ENCODE peak calls at places on chromosomes 3 and 15, in eight cellular contexts. One of them, this sample, is unnamed.

GRCh38 chr15:67253517-67254237 is 784 bp downstream of the AAGAB start:
- DNase-seq in A549: peak
- DNase-seq in transverse colon: no peak
- DNase-seq in GM10248: peak
- DNase-seq in GM20000: no peak
- DNase-seq in activated B cell treated with CpG ODN at 0.5 μM for 24 hours: no peak
- DNase-seq in PC-9: peak
- DNase-seq in A673: peak
- DNase-seq in this sample: no peak

GRCh38 chr15:40285151-40285898 is 2.5 kb upstream of the ANKRD63 start:
- DNase-seq in activated B cell treated with CpG ODN at 0.5 μM for 24 hours: no peak
- DNase-seq in PC-9: no peak
- DNase-seq in GM20000: no peak
- DNase-seq in A549: no peak
- DNase-seq in transverse colon: no peak
- DNase-seq in GM10248: no peak
- DNase-seq in A673: peak
- DNase-seq in this sample: no peak

GRCh38 chr3:42804831-42805821 is 836 bp upstream of the HIGD1A start:
- DNase-seq in GM20000: no peak
- DNase-seq in transverse colon: peak
- DNase-seq in GM10248: no peak
- DNase-seq in A549: no peak
- DNase-seq in A673: no peak
- DNase-seq in PC-9: no peak
- DNase-seq in activated B cell treated with CpG ODN at 0.5 μM for 24 hours: no peak
- DNase-seq in this sample: no peak

GRCh38 chr3:151371531-151371930 is 13.0 kb downstream of the P2RY12 start:
- DNase-seq in GM20000: no peak
- DNase-seq in GM10248: no peak
- DNase-seq in PC-9: no peak
- DNase-seq in transverse colon: no peak
- DNase-seq in A549: no peak
- DNase-seq in A673: no peak
- DNase-seq in activated B cell treated with CpG ODN at 0.5 μM for 24 hours: no peak
- DNase-seq in this sample: no peak

GRCh38 chr3:100634493-100635272 is 25.3 kb downstream of the ADGRG7 start:
- DNase-seq in PC-9: peak
- DNase-seq in A549: no peak
- DNase-seq in transverse colon: peak
- DNase-seq in activated B cell treated with CpG ODN at 0.5 μM for 24 hours: no peak
- DNase-seq in GM20000: peak
- DNase-seq in GM10248: peak
- DNase-seq in A673: peak
- DNase-seq in this sample: peak

GRCh38 chr15:64883997-64884511 is 27.6 kb upstream of the ANKDD1A start:
- DNase-seq in GM20000: peak
- DNase-seq in GM10248: peak
- DNase-seq in A673: peak
- DNase-seq in A549: peak
- DNase-seq in activated B cell treated with CpG ODN at 0.5 μM for 24 hours: peak
- DNase-seq in transverse colon: peak
- DNase-seq in PC-9: peak
- DNase-seq in this sample: peak

GRCh38 chr3:16090013-16090412 is 84.5 kb upstream of the GALNT15 start:
- DNase-seq in transverse colon: no peak
- DNase-seq in GM20000: no peak
- DNase-seq in A549: peak
- DNase-seq in activated B cell treated with CpG ODN at 0.5 μM for 24 hours: no peak
- DNase-seq in PC-9: peak
- DNase-seq in GM10248: no peak
- DNase-seq in A673: no peak
- DNase-seq in this sample: no peak

GRCh38 chr3:49718419-49719213 is 868 bp downstream of the AMIGO3 start:
- DNase-seq in PC-9: no peak
- DNase-seq in A673: no peak
- DNase-seq in GM10248: no peak
- DNase-seq in activated B cell treated with CpG ODN at 0.5 μM for 24 hours: no peak
- DNase-seq in transverse colon: no peak
- DNase-seq in A549: no peak
- DNase-seq in GM20000: no peak
- DNase-seq in this sample: no peak

GRCh38 chr15:31245135-31245689 is 81.4 kb upstream of the KLF13 start:
- DNase-seq in PC-9: no peak
- DNase-seq in GM10248: no peak
- DNase-seq in transverse colon: no peak
- DNase-seq in activated B cell treated with CpG ODN at 0.5 μM for 24 hours: no peak
- DNase-seq in A549: no peak
- DNase-seq in A673: no peak
- DNase-seq in GM20000: no peak
- DNase-seq in this sample: no peak

GRCh38 chr15:40307421-40308165 is at the start of gene PLCB2:
- DNase-seq in A549: peak
- DNase-seq in transverse colon: peak
- DNase-seq in GM20000: peak
- DNase-seq in activated B cell treated with CpG ODN at 0.5 μM for 24 hours: peak
- DNase-seq in A673: no peak
- DNase-seq in GM10248: peak
- DNase-seq in PC-9: no peak
- DNase-seq in this sample: peak

GRCh38 chr3:160450846-160451245 is 1.3 kb upstream of the TRIM59 start:
- DNase-seq in GM20000: no peak
- DNase-seq in A673: no peak
- DNase-seq in transverse colon: no peak
- DNase-seq in GM10248: no peak
- DNase-seq in PC-9: no peak
- DNase-seq in activated B cell treated with CpG ODN at 0.5 μM for 24 hours: no peak
- DNase-seq in A549: no peak
- DNase-seq in this sample: no peak

GRCh38 chr3:142929109-142929508 is 34.4 kb downstream of the PAQR9 start:
- DNase-seq in PC-9: peak
- DNase-seq in GM10248: peak
- DNase-seq in transverse colon: peak
- DNase-seq in A549: peak
- DNase-seq in activated B cell treated with CpG ODN at 0.5 μM for 24 hours: no peak
- DNase-seq in GM20000: peak
- DNase-seq in A673: peak
- DNase-seq in this sample: no peak

GRCh38 chr15:20294651-20295237 is 246.9 kb downstream of the GOLGA6L6 start:
- DNase-seq in GM10248: no peak
- DNase-seq in transverse colon: no peak
- DNase-seq in A673: no peak
- DNase-seq in PC-9: peak
- DNase-seq in GM20000: no peak
- DNase-seq in A549: no peak
- DNase-seq in activated B cell treated with CpG ODN at 0.5 μM for 24 hours: no peak
- DNase-seq in this sample: no peak

GRCh38 chr15:68768321-68768720 is 52.4 kb downstream of the ANP32A start:
- DNase-seq in GM10248: no peak
- DNase-seq in PC-9: no peak
- DNase-seq in A549: peak
- DNase-seq in activated B cell treated with CpG ODN at 0.5 μM for 24 hours: no peak
- DNase-seq in A673: no peak
- DNase-seq in GM20000: no peak
- DNase-seq in transverse colon: no peak
- DNase-seq in this sample: no peak

GRCh38 chr3:32815812-32816438 is 1.9 kb upstream of the TRIM71 start:
- DNase-seq in GM10248: no peak
- DNase-seq in GM20000: peak
- DNase-seq in activated B cell treated with CpG ODN at 0.5 μM for 24 hours: no peak
- DNase-seq in A549: no peak
- DNase-seq in transverse colon: no peak
- DNase-seq in PC-9: no peak
- DNase-seq in A673: no peak
- DNase-seq in this sample: no peak

GRCh38 chr15:39680868-39681267 is 100.0 kb downstream of the THBS1 start:
- DNase-seq in activated B cell treated with CpG ODN at 0.5 μM for 24 hours: no peak
- DNase-seq in transverse colon: no peak
- DNase-seq in PC-9: no peak
- DNase-seq in GM10248: no peak
- DNase-seq in A673: no peak
- DNase-seq in GM20000: no peak
- DNase-seq in A549: no peak
- DNase-seq in this sample: no peak

GRCh38 chr3:188734395-188734794 is 437.4 kb upstream of the TPRG1 start:
- DNase-seq in A673: peak
- DNase-seq in A549: no peak
- DNase-seq in GM10248: no peak
- DNase-seq in GM20000: no peak
- DNase-seq in activated B cell treated with CpG ODN at 0.5 μM for 24 hours: no peak
- DNase-seq in transverse colon: peak
- DNase-seq in PC-9: peak
- DNase-seq in this sample: no peak

GRCh38 chr3:195802261-195802701 is 9.4 kb downstream of the MUC4 start:
- DNase-seq in A673: no peak
- DNase-seq in PC-9: no peak
- DNase-seq in GM20000: no peak
- DNase-seq in GM10248: no peak
- DNase-seq in transverse colon: no peak
- DNase-seq in activated B cell treated with CpG ODN at 0.5 μM for 24 hours: no peak
- DNase-seq in A549: no peak
- DNase-seq in this sample: peak

GRCh38 chr3:50184242-50184978 is 7.0 kb upstream of the GNAT1 start:
- DNase-seq in activated B cell treated with CpG ODN at 0.5 μM for 24 hours: no peak
- DNase-seq in PC-9: peak
- DNase-seq in transverse colon: no peak
- DNase-seq in GM20000: no peak
- DNase-seq in A549: no peak
- DNase-seq in GM10248: no peak
- DNase-seq in A673: no peak
- DNase-seq in this sample: no peak

GRCh38 chr3:37028329-37028728 is 35.0 kb downstream of the MLH1 start:
- DNase-seq in GM10248: no peak
- DNase-seq in activated B cell treated with CpG ODN at 0.5 μM for 24 hours: no peak
- DNase-seq in GM20000: no peak
- DNase-seq in PC-9: no peak
- DNase-seq in A549: no peak
- DNase-seq in transverse colon: no peak
- DNase-seq in A673: peak
- DNase-seq in this sample: no peak

DNA sequence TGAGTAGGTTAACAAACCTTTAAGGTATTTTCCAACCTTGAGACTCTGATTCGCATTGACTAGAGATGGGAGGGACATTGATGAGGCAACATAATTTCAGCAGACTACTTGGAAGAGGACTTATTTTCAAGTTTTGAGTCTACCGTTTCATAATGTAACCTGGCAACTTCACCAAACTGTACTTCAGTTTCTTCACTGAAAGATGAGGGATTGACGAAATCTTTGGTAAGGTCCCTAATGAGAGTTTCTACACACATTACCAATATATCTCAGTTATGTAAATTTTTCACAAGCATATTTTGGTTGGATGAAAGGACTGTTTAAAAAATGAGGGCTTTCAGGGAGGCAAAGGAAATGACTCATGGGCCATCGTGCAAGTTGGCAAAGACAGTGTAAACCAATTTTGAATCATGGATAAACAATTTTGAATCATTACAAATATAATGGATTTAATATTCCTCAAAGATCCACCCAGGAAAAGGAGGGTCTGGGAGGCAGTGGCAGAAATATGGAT is 28.7 kb upstream of the SEMA6D start:
- DNase-seq in GM20000: no peak
- DNase-seq in A673: peak
- DNase-seq in GM10248: no peak
- DNase-seq in A549: no peak
- DNase-seq in PC-9: no peak
- DNase-seq in transverse colon: no peak
- DNase-seq in activated B cell treated with CpG ODN at 0.5 μM for 24 hours: no peak
- DNase-seq in this sample: no peak
- TF ChIP-seq CTCF in GM20000: no peak
- TF ChIP-seq CTCF in A673: no peak
- TF ChIP-seq CTCF in GM10248: no peak
- TF ChIP-seq CTCF in A549: no peak
- TF ChIP-seq CTCF in PC-9: no peak
- TF ChIP-seq CTCF in transverse colon: no peak
- TF ChIP-seq CTCF in activated B cell treated with CpG ODN at 0.5 μM for 24 hours: no peak
- TF ChIP-seq CTCF in this sample: no peak

GRCh38 chr3:190053919-190054672 is 66.6 kb downstream of the P3H2 start:
- DNase-seq in GM20000: no peak
- DNase-seq in activated B cell treated with CpG ODN at 0.5 μM for 24 hours: no peak
- DNase-seq in PC-9: peak
- DNase-seq in A673: peak
- DNase-seq in A549: peak
- DNase-seq in transverse colon: no peak
- DNase-seq in GM10248: no peak
- DNase-seq in this sample: no peak
- TF ChIP-seq CTCF in GM20000: no peak
- TF ChIP-seq CTCF in activated B cell treated with CpG ODN at 0.5 μM for 24 hours: no peak
- TF ChIP-seq CTCF in PC-9: peak
- TF ChIP-seq CTCF in A673: no peak
- TF ChIP-seq CTCF in A549: no peak
- TF ChIP-seq CTCF in transverse colon: no peak
- TF ChIP-seq CTCF in GM10248: no peak
- TF ChIP-seq CTCF in this sample: no peak

GRCh38 chr3:10703875-10704274 is 112.2 kb upstream of the SLC6A11 start:
- DNase-seq in A549: no peak
- DNase-seq in A673: peak
- DNase-seq in transverse colon: no peak
- DNase-seq in GM20000: no peak
- DNase-seq in GM10248: no peak
- DNase-seq in PC-9: no peak
- DNase-seq in activated B cell treated with CpG ODN at 0.5 μM for 24 hours: no peak
- DNase-seq in this sample: no peak
- TF ChIP-seq CTCF in A549: no peak
- TF ChIP-seq CTCF in A673: peak
- TF ChIP-seq CTCF in transverse colon: no peak
- TF ChIP-seq CTCF in GM20000: no peak
- TF ChIP-seq CTCF in GM10248: no peak
- TF ChIP-seq CTCF in PC-9: peak
- TF ChIP-seq CTCF in activated B cell treated with CpG ODN at 0.5 μM for 24 hours: no peak
- TF ChIP-seq CTCF in this sample: no peak

GRCh38 chr15:60901647-60902046 is 327.5 kb downstream of the RORA start:
- DNase-seq in GM20000: peak
- DNase-seq in transverse colon: no peak
- DNase-seq in activated B cell treated with CpG ODN at 0.5 μM for 24 hours: no peak
- DNase-seq in A549: no peak
- DNase-seq in PC-9: no peak
- DNase-seq in A673: no peak
- DNase-seq in GM10248: peak
- DNase-seq in this sample: no peak

GRCh38 chr15:60906275-60906674 is 322.8 kb downstream of the RORA start:
- DNase-seq in A549: no peak
- DNase-seq in GM10248: no peak
- DNase-seq in GM20000: no peak
- DNase-seq in PC-9: no peak
- DNase-seq in A673: no peak
- DNase-seq in transverse colon: no peak
- DNase-seq in activated B cell treated with CpG ODN at 0.5 μM for 24 hours: no peak
- DNase-seq in this sample: no peak

GRCh38 chr15:60905587-60905986 is 323.5 kb downstream of the RORA start:
- DNase-seq in A549: no peak
- DNase-seq in activated B cell treated with CpG ODN at 0.5 μM for 24 hours: no peak
- DNase-seq in GM10248: no peak
- DNase-seq in GM20000: no peak
- DNase-seq in A673: no peak
- DNase-seq in transverse colon: peak
- DNase-seq in PC-9: no peak
- DNase-seq in this sample: peak

GRCh38 chr15:60899967-60900356 is 329.1 kb downstream of the RORA start:
- DNase-seq in GM20000: no peak
- DNase-seq in transverse colon: no peak
- DNase-seq in PC-9: no peak
- DNase-seq in activated B cell treated with CpG ODN at 0.5 μM for 24 hours: no peak
- DNase-seq in A673: no peak
- DNase-seq in A549: no peak
- DNase-seq in GM10248: no peak
- DNase-seq in this sample: no peak

GRCh38 chr15:60903221-60903620 is 325.9 kb downstream of the RORA start:
- DNase-seq in A549: no peak
- DNase-seq in activated B cell treated with CpG ODN at 0.5 μM for 24 hours: no peak
- DNase-seq in PC-9: no peak
- DNase-seq in transverse colon: no peak
- DNase-seq in GM10248: no peak
- DNase-seq in GM20000: no peak
- DNase-seq in A673: no peak
- DNase-seq in this sample: no peak
- TF ChIP-seq CTCF in A549: no peak
- TF ChIP-seq CTCF in activated B cell treated with CpG ODN at 0.5 μM for 24 hours: no peak
- TF ChIP-seq CTCF in PC-9: no peak
- TF ChIP-seq CTCF in transverse colon: no peak
- TF ChIP-seq CTCF in GM10248: no peak
- TF ChIP-seq CTCF in GM20000: no peak
- TF ChIP-seq CTCF in A673: no peak
- TF ChIP-seq CTCF in this sample: no peak

This sample was measured in Peyer's patch.